ENCODE peak calls at places on chromosomes 5 and 9, in ten cellular contexts. A, L, X, Q, F, R, D, O, H and U are unnamed samples.

GRCh38 chr9:34991833-34992375 is 2.4 kb downstream of the DNAJB5 start:
- DNase-seq in A (peak), L (no peak), X (no peak), Q (no peak), F (no peak), R (peak), D (peak), O (peak), H (no peak), U (no peak)

GRCh38 chr9:35563791-35564197 is 41.3 kb upstream of the TESK1 start:
- DNase-seq in A (peak), L (no peak), X (no peak), Q (no peak), F (no peak), R (no peak), D (no peak), O (no peak), H (no peak), U (no peak)

GRCh38 chr9:93097496-93098205 is 1.6 kb downstream of the CARD19 start:
- DNase-seq in A (no peak), L (no peak), X (no peak), Q (peak), F (no peak), R (no peak), D (no peak), O (no peak), H (no peak), U (no peak)

GRCh38 chr9:134606951-134607733 is 34.5 kb upstream of the COL5A1 start:
- DNase-seq in A (no peak), L (no peak), X (no peak), Q (no peak), F (no peak), R (no peak), D (no peak), O (peak), H (no peak), U (no peak)

GRCh38 chr9:114238919-114239879 is 83.7 kb upstream of the ORM1 start:
- DNase-seq in A (no peak), L (no peak), X (peak), Q (peak), F (no peak), R (peak), D (no peak), O (no peak), H (no peak), U (no peak)

GRCh38 chr9:68694125-68694524 is 10.9 kb upstream of the PIP5K1B start:
- DNase-seq in A (no peak), L (no peak), X (no peak), Q (no peak), F (no peak), R (no peak), D (no peak), O (no peak), H (no peak), U (no peak)

GRCh38 chr9:84331119-84331791 is 9.3 kb downstream of the SLC28A3 start:
- DNase-seq in A (no peak), L (no peak), X (peak), Q (peak), F (no peak), R (peak), D (peak), O (no peak), H (no peak), U (no peak)

GRCh38 chr5:138438724-138439536 is at the start of gene REEP2:
- DNase-seq in A (peak), L (no peak), X (peak), Q (peak), F (no peak), R (peak), D (peak), O (peak), H (peak), U (peak)

GRCh38 chr5:153617190-153617589 is 126.7 kb downstream of the GRIA1 start:
- DNase-seq in A (no peak), L (no peak), X (peak), Q (peak), F (no peak), R (peak), D (no peak), O (no peak), H (no peak), U (no peak)

GRCh38 chr9:106657951-106658350 is 205.0 kb upstream of the ZNF462 start:
- DNase-seq in A (no peak), L (no peak), X (no peak), Q (no peak), F (no peak), R (no peak), D (no peak), O (no peak), H (no peak), U (no peak)

GRCh38 chr5:37839441-37840035 is 303 bp downstream of the GDNF start:
- DNase-seq in A (peak), L (no peak), X (peak), Q (peak), F (no peak), R (no peak), D (no peak), O (peak), H (no peak), U (peak)

GRCh38 chr5:139696894-139697658 is 48.9 kb downstream of the CXXC5 start:
- DNase-seq in A (peak), L (no peak), X (peak), Q (peak), F (peak), R (peak), D (peak), O (peak), H (no peak), U (peak)

GRCh38 chr5:132461235-132461634 is 29.3 kb downstream of the IRF1 start:
- DNase-seq in A (no peak), L (no peak), X (no peak), Q (no peak), F (no peak), R (no peak), D (no peak), O (no peak), H (no peak), U (no peak)

GRCh38 chr5:157290981-157291711 is 25.2 kb downstream of the CYFIP2 start:
- DNase-seq in A (no peak), L (peak), X (no peak), Q (no peak), F (no peak), R (no peak), D (no peak), O (no peak), H (no peak), U (peak)

GRCh38 chr5:80237243-80237642 is 18.6 kb downstream of the SERINC5 start:
- DNase-seq in A (no peak), L (no peak), X (no peak), Q (no peak), F (no peak), R (no peak), D (no peak), O (no peak), H (no peak), U (no peak)

GRCh38 chr9:130445268-130445983 is 665 bp downstream of the ASS1 start:
- DNase-seq in A (no peak), L (no peak), X (peak), Q (no peak), F (peak), R (peak), D (peak), O (no peak), H (no peak), U (no peak)

GRCh38 chr5:92641031-92641962 is 939.7 kb downstream of the NR2F1-AS1 start:
- DNase-seq in A (peak), L (no peak), X (peak), Q (peak), F (no peak), R (peak), D (peak), O (no peak), H (no peak), U (no peak)

GRCh38 chr5:76325876-76326491 is 77.1 kb upstream of the IQGAP2 start:
- DNase-seq in A (no peak), L (no peak), X (no peak), Q (no peak), F (no peak), R (no peak), D (no peak), O (no peak), H (no peak), U (no peak)

GRCh38 chr9:101166717-101167116 is 138.2 kb downstream of the PLPPR1 start:
- DNase-seq in A (no peak), L (no peak), X (no peak), Q (no peak), F (no peak), R (no peak), D (no peak), O (no peak), H (no peak), U (no peak)

GRCh38 chr9:21789541-21790037 is 12.8 kb upstream of the MTAP start:
- DNase-seq in A (peak), L (no peak), X (peak), Q (peak), F (peak), R (peak), D (peak), O (peak), H (peak), U (peak)
- TF ChIP-seq CTCF in A (peak), L (peak), X (peak), Q (peak), F (peak), R (peak), D (peak), O (peak), H (peak), U (peak)

GRCh38 chr9:1726993-1727759 is 288.0 kb upstream of the SMARCA2 start:
- DNase-seq in A (no peak), L (no peak), X (no peak), Q (no peak), F (no peak), R (no peak), D (no peak), O (no peak), H (no peak), U (no peak)
- TF ChIP-seq CTCF in A (peak), L (no peak), X (no peak), Q (no peak), F (no peak), R (no peak), D (no peak), O (no peak), H (peak), U (peak)

GRCh38 chr5:140801494-140801841 is 611 bp downstream of the PCDHA3 start:
- DNase-seq in A (no peak), L (no peak), X (peak), Q (no peak), F (no peak), R (no peak), D (no peak), O (no peak), H (no peak), U (no peak)
- TF ChIP-seq CTCF in A (no peak), L (no peak), X (peak), Q (peak), F (no peak), R (no peak), D (no peak), O (no peak), H (no peak), U (no peak)

GRCh38 chr5:151427258-151427657 is 20.1 kb upstream of the SLC36A1 start:
- DNase-seq in A (no peak), L (no peak), X (no peak), Q (no peak), F (no peak), R (no peak), D (no peak), O (peak), H (peak), U (peak)
- TF ChIP-seq CTCF in A (no peak), L (no peak), X (no peak), Q (no peak), F (no peak), R (no peak), D (no peak), O (no peak), H (peak), U (no peak)